ENCODE peak calls at places on chromosome 6, in seven cellular contexts. U, F, R, B, K, S and P are unnamed samples. For H3K4me1, the result is how much of the 10 kb centered on the place peaks cover.

GRCh38 chr6:5063617-5064016 is 21.5 kb upstream of the PPP1R3G start:
- DNase-seq in U (no peak), F (no peak), R (no peak), B (no peak), K (no peak), S (peak), P (no peak)

GRCh38 chr6:73041051-73041450 is 184.2 kb downstream of the KHDC1L start:
- DNase-seq in U (no peak), F (no peak), R (no peak), B (no peak), K (no peak), S (no peak), P (no peak)

GRCh38 chr6:1390071-1390804 is 862 bp downstream of the FOXF2 start:
- DNase-seq in U (peak), F (no peak), R (no peak), B (peak), K (peak), S (no peak), P (no peak)

GRCh38 chr6:25154034-25154596 is 125.1 kb upstream of the CARMIL1 start:
- DNase-seq in U (no peak), F (no peak), R (no peak), B (no peak), K (no peak), S (no peak), P (no peak)

GRCh38 chr6:21538186-21538798 is 55.3 kb upstream of the SOX4 start:
- DNase-seq in U (no peak), F (no peak), R (no peak), B (peak), K (no peak), S (no peak), P (no peak)

GRCh38 chr6:96626749-96627353 is 63.9 kb downstream of the FHL5 start:
- DNase-seq in U (peak), F (no peak), R (no peak), B (peak), K (peak), S (no peak), P (no peak)

GRCh38 chr6:82951935-82952334 is 113.7 kb downstream of the UBE3D start:
- DNase-seq in U (no peak), F (no peak), R (no peak), B (no peak), K (no peak), S (no peak), P (no peak)

GRCh38 chr6:68235192-68235812 is 399.8 kb upstream of the ADGRB3 start:
- DNase-seq in U (no peak), F (no peak), R (no peak), B (peak), K (peak), S (no peak), P (no peak)

GRCh38 chr6:27550692-27551091 is 77.8 kb upstream of the ZNF184 start:
- DNase-seq in U (no peak), F (no peak), R (no peak), B (no peak), K (no peak), S (no peak), P (no peak)

GRCh38 chr6:163191704-163192537 is 222.6 kb upstream of the QKI start:
- DNase-seq in U (no peak), F (no peak), R (no peak), B (no peak), K (no peak), S (no peak), P (no peak)

GRCh38 chr6:119873107-119873506 is 523.5 kb upstream of the MAN1A1 start:
- DNase-seq in U (no peak), F (no peak), R (no peak), B (no peak), K (no peak), S (no peak), P (no peak)

GRCh38 chr6:119313937-119314893 is 35.3 kb downstream of the MAN1A1 start:
- DNase-seq in U (no peak), F (no peak), R (no peak), B (no peak), K (no peak), S (no peak), P (no peak)

GRCh38 chr6:162907876-162908481 is 180.2 kb downstream of the PACRG start:
- DNase-seq in U (no peak), F (no peak), R (no peak), B (peak), K (no peak), S (no peak), P (no peak)

GRCh38 chr6:8499540-8499939 is 64.2 kb upstream of the SLC35B3 start:
- DNase-seq in U (no peak), F (no peak), R (no peak), B (peak), K (peak), S (no peak), P (no peak)

GRCh38 chr6:14272111-14273085 is 154.8 kb downstream of the CD83 start:
- DNase-seq in U (no peak), F (no peak), R (no peak), B (no peak), K (no peak), S (no peak), P (no peak)

GRCh38 chr6:90355965-90356364 is 59.3 kb upstream of the BACH2 start:
- DNase-seq in U (no peak), F (no peak), R (no peak), B (no peak), K (no peak), S (no peak), P (peak)

DNA sequence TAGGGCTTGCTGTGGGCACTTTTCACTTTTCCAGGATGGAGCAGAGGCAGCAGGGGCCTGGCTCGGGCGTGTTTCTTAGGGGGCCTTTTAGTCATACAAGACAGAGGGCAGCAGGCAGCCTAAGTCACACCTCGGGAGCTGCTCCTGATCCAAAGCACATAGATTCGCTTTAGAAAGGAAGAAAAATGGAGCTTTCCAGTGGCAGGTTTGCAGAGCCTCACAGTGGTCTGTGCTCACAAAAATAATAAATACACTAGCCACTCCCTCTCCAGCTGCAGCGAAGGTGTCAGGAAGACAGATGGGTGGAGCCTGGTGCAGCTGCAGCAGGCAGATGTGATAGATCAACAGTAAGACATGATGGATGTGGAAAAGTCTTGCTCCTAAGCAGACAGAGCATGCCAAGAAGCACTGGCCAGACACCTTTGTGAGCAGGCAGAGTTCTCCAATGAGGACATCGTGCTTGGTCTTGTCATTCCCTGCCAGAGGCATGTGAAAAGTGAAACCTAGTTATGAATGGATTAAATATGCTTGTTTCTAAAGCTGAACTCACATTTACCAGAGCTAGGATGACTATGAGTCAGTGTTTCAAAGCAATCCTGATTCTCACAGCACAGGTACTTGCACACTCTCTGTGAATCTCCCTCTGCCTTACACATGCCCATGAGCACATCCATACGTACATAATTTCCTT is 111.4 kb downstream of the SCML4 start:
- DNase-seq in U (no peak), F (no peak), R (no peak), B (peak), K (no peak), S (no peak), P (no peak)
- H3K4me1 ChIP-seq in U (under half), F (under half), R (under half), B (under half), K (under half), S (under half), P (under half)

GRCh38 chr6:167802339-167802738 is 24.4 kb upstream of the AFDN start:
- DNase-seq in U (no peak), F (no peak), R (no peak), B (no peak), K (no peak), S (no peak), P (no peak)

GRCh38 chr6:167803816-167804215 is 22.9 kb upstream of the AFDN start:
- DNase-seq in U (no peak), F (peak), R (no peak), B (no peak), K (no peak), S (no peak), P (no peak)

GRCh38 chr6:167806061-167806700 is 20.5 kb upstream of the AFDN start:
- DNase-seq in U (no peak), F (no peak), R (no peak), B (no peak), K (no peak), S (no peak), P (no peak)

GRCh38 chr6:167805349-167806060 is 21.2 kb upstream of the AFDN start:
- DNase-seq in U (no peak), F (no peak), R (no peak), B (no peak), K (no peak), S (no peak), P (no peak)

GRCh38 chr6:167804281-167805013 is 22.3 kb upstream of the AFDN start:
- DNase-seq in U (no peak), F (no peak), R (no peak), B (no peak), K (no peak), S (no peak), P (no peak)
- H3K4me1 ChIP-seq in U (under half), F (under half), R (under half), B (under half), K (under half), S (under half), P (under half)

DNA sequence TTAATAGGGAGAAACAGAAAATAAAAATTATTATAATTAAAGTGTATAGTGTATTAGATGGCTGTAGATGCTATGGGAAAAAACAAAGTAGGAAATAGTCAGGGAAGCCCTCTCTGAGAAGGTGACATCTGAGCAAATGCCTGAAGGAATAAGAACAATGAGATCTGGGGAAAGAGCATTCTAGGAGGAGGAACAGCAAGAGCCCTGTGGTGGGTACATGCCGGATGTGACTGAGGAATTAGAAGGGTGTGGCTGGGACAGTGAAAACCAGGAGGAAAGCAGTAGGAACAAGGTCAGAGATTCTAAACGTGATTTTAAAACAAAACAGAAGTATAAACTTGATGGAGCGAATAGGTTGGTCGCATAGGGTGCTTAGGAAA is 96.9 kb upstream of the MRPS10 start:
- DNase-seq in U (peak), F (no peak), R (no peak), B (no peak), K (no peak), S (no peak), P (no peak)
- H3K4me1 ChIP-seq in U (under half), F (under half), R (under half), B (under half), K (under half), S (under half), P (under half)

GRCh38 chr6:133973109-133973971 is 20.3 kb downstream of the TBPL1 start:
- DNase-seq in U (peak), F (no peak), R (no peak), B (peak), K (peak), S (no peak), P (no peak)

GRCh38 chr6:133971861-133972260 is 18.8 kb downstream of the TBPL1 start:
- DNase-seq in U (no peak), F (no peak), R (no peak), B (no peak), K (no peak), S (no peak), P (no peak)

GRCh38 chr6:133969285-133969946 is 16.4 kb downstream of the TBPL1 start:
- DNase-seq in U (no peak), F (no peak), R (no peak), B (no peak), K (no peak), S (no peak), P (no peak)

GRCh38 chr6:133966654-133967300 is 13.8 kb downstream of the TBPL1 start:
- DNase-seq in U (no peak), F (no peak), R (no peak), B (no peak), K (no peak), S (no peak), P (no peak)

DNA sequence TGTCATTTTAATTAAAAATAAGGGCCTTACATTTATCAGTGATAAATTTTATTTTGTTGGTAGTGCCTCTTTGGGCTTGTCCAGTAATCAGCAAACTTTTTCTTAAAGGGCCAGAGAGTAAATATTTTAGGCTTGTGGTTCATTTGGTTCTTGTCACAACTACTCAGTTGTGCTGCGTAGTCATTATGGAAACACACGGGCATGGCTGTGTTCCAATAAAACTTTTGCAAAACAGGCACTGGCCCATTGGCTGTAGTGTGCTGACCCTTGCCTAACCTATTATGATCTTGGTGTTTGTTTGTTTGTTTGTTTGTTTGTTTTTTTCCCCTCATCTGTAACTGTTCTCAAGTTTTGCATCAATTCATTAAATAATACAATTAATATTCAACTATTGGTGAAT is 19.4 kb downstream of the TBPL1 start:
- DNase-seq in U (no peak), F (no peak), R (no peak), B (no peak), K (no peak), S (no peak), P (no peak)
- H3K4me1 ChIP-seq in U (under half), F (under half), R (under half), B (under half), K (under half), S (under half), P (under half)

GRCh38 chr6:113647158-113647889 is 209.8 kb upstream of the MARCKS start:
- DNase-seq in U (no peak), F (no peak), R (no peak), B (no peak), K (no peak), S (no peak), P (no peak)

GRCh38 chr6:113649916-113650609 is 207.1 kb upstream of the MARCKS start:
- DNase-seq in U (no peak), F (no peak), R (no peak), B (no peak), K (no peak), S (no peak), P (no peak)

GRCh38 chr6:113649276-113649675 is 207.9 kb upstream of the MARCKS start:
- DNase-seq in U (no peak), F (no peak), R (no peak), B (no peak), K (no peak), S (no peak), P (no peak)

GRCh38 chr6:113650610-113650979 is 206.6 kb upstream of the MARCKS start:
- DNase-seq in U (no peak), F (no peak), R (no peak), B (no peak), K (no peak), S (no peak), P (no peak)

DNA sequence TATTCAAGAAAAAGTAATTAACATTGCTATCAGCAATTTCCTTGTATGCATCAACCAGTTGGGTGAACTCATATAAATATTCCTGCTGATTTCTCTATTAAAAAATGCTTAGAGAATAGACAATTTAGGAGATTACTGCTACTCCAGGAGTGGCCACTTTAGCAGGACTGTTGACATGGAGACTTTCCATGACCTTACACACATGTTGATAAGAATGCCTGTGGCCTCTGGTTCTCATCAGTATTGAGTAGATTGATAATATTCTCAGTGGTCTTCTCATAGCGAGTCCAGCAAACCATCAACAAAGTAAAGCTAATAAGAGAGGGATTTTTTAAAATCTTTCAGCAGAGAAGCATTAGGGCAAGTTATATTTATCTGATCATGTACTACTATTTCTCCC is 208.4 kb upstream of the MARCKS start:
- DNase-seq in U (no peak), F (no peak), R (no peak), B (no peak), K (no peak), S (no peak), P (no peak)
- H3K4me1 ChIP-seq in U (under half), F (under half), R (under half), B (under half), K (under half), S (half or more), P (under half)